ENCODE peak calls at places on chromosomes 13 and 19, in ten cellular contexts. T is HFFc6; V is EL; G is erythroblast; N is stimulated activated CD8-positive, alpha-beta memory T cell treated with anti-CD3 and anti-CD28 coated beads, Interleukin-2, amount 100 ng/mL, for 1 hour; J is stimulated activated naive CD8-positive, alpha-beta T cell treated with anti-CD3 and anti-CD28 coated beads, Interleukin-15, Interleukin-2, amounts not matched to agents 100 U/mL and 50 U/mL, for 24 hours; F is astrocyte of the spinal cord; Z is CD8-positive, alpha-beta memory T cell; R is pancreas; X is WTC11. D is an unnamed sample.

GRCh38 chr19:33273881-33274662 is 28.3 kb downstream of the CEBPA start:
- DNase-seq in T (peak), V (peak), G (no peak), N (no peak), J (peak), F (peak), Z (no peak), R (no peak), X (no peak), D (no peak)

GRCh38 chr13:51097353-51098043 is 13.6 kb downstream of the C13orf42 start:
- DNase-seq in T (no peak), V (no peak), G (no peak), N (no peak), J (no peak), F (no peak), Z (no peak), R (no peak), X (no peak), D (no peak)

GRCh38 chr19:40294560-40294959 is 9.4 kb upstream of the AKT2 start:
- DNase-seq in T (no peak), V (no peak), G (no peak), N (no peak), J (no peak), F (no peak), Z (peak), R (no peak), X (peak), D (no peak)

GRCh38 chr13:94657167-94657566 is 55.2 kb downstream of the SOX21 start:
- DNase-seq in T (peak), V (no peak), G (peak), N (no peak), J (no peak), F (no peak), Z (no peak), R (no peak), X (no peak), D (no peak)

GRCh38 chr19:45440873-45441654 is 17.3 kb upstream of the ERCC1 start:
- DNase-seq in T (peak), V (peak), G (peak), N (no peak), J (no peak), F (peak), Z (no peak), R (no peak), X (no peak), D (no peak)

GRCh38 chr19:29014857-29015436 is 198.0 kb downstream of the UQCRFS1 start:
- DNase-seq in T (peak), V (no peak), G (no peak), N (no peak), J (no peak), F (no peak), Z (no peak), R (no peak), X (no peak), D (no peak)

GRCh38 chr13:51525567-51526165 is 58.6 kb upstream of the WDFY2 start:
- DNase-seq in T (peak), V (peak), G (no peak), N (no peak), J (no peak), F (no peak), Z (no peak), R (no peak), X (no peak), D (no peak)

GRCh38 chr13:35838356-35838755 is 292.8 kb downstream of the DCLK1 start:
- DNase-seq in T (peak), V (peak), G (no peak), N (no peak), J (no peak), F (peak), Z (no peak), R (no peak), X (no peak), D (no peak)

GRCh38 chr13:104750377-104750776 is 1684.2 kb upstream of the SLC10A2 start:
- DNase-seq in T (no peak), V (peak), G (no peak), N (no peak), J (no peak), F (peak), Z (no peak), R (no peak), X (no peak), D (no peak)

GRCh38 chr19:52188822-52189744 is 769 bp upstream of the PPP2R1A start:
- DNase-seq in T (no peak), V (no peak), G (no peak), N (no peak), J (no peak), F (no peak), Z (no peak), R (peak), X (peak), D (peak)

GRCh38 chr13:44921931-44922758 is 67.1 kb downstream of the NUFIP1 start:
- DNase-seq in T (peak), V (peak), G (no peak), N (no peak), J (no peak), F (peak), Z (no peak), R (no peak), X (no peak), D (no peak)

GRCh38 chr19:51365211-51366049 is 758 bp downstream of the ETFB start:
- DNase-seq in T (peak), V (peak), G (peak), N (no peak), J (peak), F (peak), Z (no peak), R (no peak), X (no peak), D (no peak)

GRCh38 chr19:35278578-35279284 is 3.6 kb upstream of the HAMP start:
- DNase-seq in T (no peak), V (no peak), G (no peak), N (no peak), J (no peak), F (no peak), Z (no peak), R (no peak), X (no peak), D (no peak)